ENCODE peak calls at places on chromosomes 7 and 10, in nine cellular contexts. One of them, this sample, is unnamed.

GRCh38 chr7:70700055-70700934 is 431.6 kb upstream of the GALNT17 start:
- DNase-seq in bronchial epithelial cell: no peak
- DNase-seq in substantia nigra: no peak
- DNase-seq in osteoblast: no peak
- DNase-seq in AG04450: no peak
- DNase-seq in foreskin fibroblast: no peak
- DNase-seq in effector memory CD4-positive, alpha-beta T cell: no peak
- DNase-seq in left ventricle myocardium inferior: no peak
- DNase-seq in neural crest cell: no peak
- DNase-seq in this sample: no peak

GRCh38 chr10:95133016-95133752 is 60.9 kb upstream of the ACSM6 start:
- DNase-seq in bronchial epithelial cell: peak; percentile 68
- DNase-seq in substantia nigra: peak; percentile 7
- DNase-seq in osteoblast: no peak
- DNase-seq in AG04450: peak; percentile 39
- DNase-seq in foreskin fibroblast: peak; percentile 65
- DNase-seq in effector memory CD4-positive, alpha-beta T cell: no peak
- DNase-seq in left ventricle myocardium inferior: peak; percentile 28
- DNase-seq in neural crest cell: peak; percentile 81
- DNase-seq in this sample: peak; percentile 68

GRCh38 chr10:25498645-25499044 is 323.8 kb downstream of the GPR158 start:
- DNase-seq in bronchial epithelial cell: peak; percentile 34
- DNase-seq in substantia nigra: no peak
- DNase-seq in osteoblast: no peak
- DNase-seq in AG04450: no peak
- DNase-seq in foreskin fibroblast: no peak
- DNase-seq in effector memory CD4-positive, alpha-beta T cell: no peak
- DNase-seq in left ventricle myocardium inferior: no peak
- DNase-seq in neural crest cell: no peak
- DNase-seq in this sample: no peak

GRCh38 chr10:1116696-1117254 is 60.6 kb downstream of the WDR37 start:
- DNase-seq in bronchial epithelial cell: no peak
- DNase-seq in substantia nigra: no peak
- DNase-seq in osteoblast: no peak
- DNase-seq in AG04450: no peak
- DNase-seq in foreskin fibroblast: no peak
- DNase-seq in effector memory CD4-positive, alpha-beta T cell: no peak
- DNase-seq in left ventricle myocardium inferior: no peak
- DNase-seq in neural crest cell: no peak
- DNase-seq in this sample: no peak

GRCh38 chr7:133197972-133198544 is 54.8 kb upstream of the EXOC4 start:
- DNase-seq in bronchial epithelial cell: no peak
- DNase-seq in substantia nigra: no peak
- DNase-seq in osteoblast: no peak
- DNase-seq in AG04450: no peak
- DNase-seq in foreskin fibroblast: no peak
- DNase-seq in effector memory CD4-positive, alpha-beta T cell: no peak
- DNase-seq in left ventricle myocardium inferior: no peak
- DNase-seq in neural crest cell: no peak
- DNase-seq in this sample: no peak

GRCh38 chr7:84412161-84412969 is 217.8 kb upstream of the SEMA3A start:
- DNase-seq in bronchial epithelial cell: peak; percentile 98
- DNase-seq in substantia nigra: no peak
- DNase-seq in osteoblast: peak; percentile 54
- DNase-seq in AG04450: peak; percentile 93
- DNase-seq in foreskin fibroblast: peak; percentile 88
- DNase-seq in effector memory CD4-positive, alpha-beta T cell: no peak
- DNase-seq in left ventricle myocardium inferior: no peak
- DNase-seq in neural crest cell: no peak
- DNase-seq in this sample: no peak

GRCh38 chr10:97843296-97843671 is 6.4 kb upstream of the GOLGA7B start:
- DNase-seq in bronchial epithelial cell: no peak
- DNase-seq in substantia nigra: no peak
- DNase-seq in osteoblast: peak; percentile 86
- DNase-seq in AG04450: no peak
- DNase-seq in foreskin fibroblast: no peak
- DNase-seq in effector memory CD4-positive, alpha-beta T cell: no peak
- DNase-seq in left ventricle myocardium inferior: no peak
- DNase-seq in neural crest cell: no peak
- DNase-seq in this sample: no peak

GRCh38 chr7:113374924-113375323 is 256.6 kb upstream of the SMIM30 start:
- DNase-seq in bronchial epithelial cell: no peak
- DNase-seq in substantia nigra: no peak
- DNase-seq in osteoblast: no peak
- DNase-seq in AG04450: no peak
- DNase-seq in foreskin fibroblast: no peak
- DNase-seq in effector memory CD4-positive, alpha-beta T cell: no peak
- DNase-seq in left ventricle myocardium inferior: no peak
- DNase-seq in neural crest cell: no peak
- DNase-seq in this sample: no peak

GRCh38 chr7:82163586-82163985 is 280.0 kb downstream of the CACNA2D1 start:
- DNase-seq in bronchial epithelial cell: no peak
- DNase-seq in substantia nigra: no peak
- DNase-seq in osteoblast: no peak
- DNase-seq in AG04450: no peak
- DNase-seq in foreskin fibroblast: no peak
- DNase-seq in effector memory CD4-positive, alpha-beta T cell: no peak
- DNase-seq in left ventricle myocardium inferior: no peak
- DNase-seq in neural crest cell: no peak
- DNase-seq in this sample: no peak

GRCh38 chr10:35042783-35043182 is 47.4 kb downstream of the CUL2 start:
- DNase-seq in bronchial epithelial cell: peak; percentile 50
- DNase-seq in substantia nigra: no peak
- DNase-seq in osteoblast: no peak
- DNase-seq in AG04450: no peak
- DNase-seq in foreskin fibroblast: no peak
- DNase-seq in effector memory CD4-positive, alpha-beta T cell: no peak
- DNase-seq in left ventricle myocardium inferior: no peak
- DNase-seq in neural crest cell: no peak
- DNase-seq in this sample: no peak

GRCh38 chr10:121553861-121554264 is 44.4 kb downstream of the FGFR2 start:
- DNase-seq in bronchial epithelial cell: peak; percentile 91
- DNase-seq in substantia nigra: no peak
- DNase-seq in osteoblast: no peak
- DNase-seq in AG04450: no peak
- DNase-seq in foreskin fibroblast: no peak
- DNase-seq in effector memory CD4-positive, alpha-beta T cell: no peak
- DNase-seq in left ventricle myocardium inferior: no peak
- DNase-seq in neural crest cell: no peak
- DNase-seq in this sample: no peak

GRCh38 chr7:12107841-12108249 is 103.2 kb upstream of the TMEM106B start:
- DNase-seq in bronchial epithelial cell: no peak
- DNase-seq in substantia nigra: no peak
- DNase-seq in osteoblast: no peak
- DNase-seq in AG04450: no peak
- DNase-seq in foreskin fibroblast: peak; percentile 9
- DNase-seq in effector memory CD4-positive, alpha-beta T cell: no peak
- DNase-seq in left ventricle myocardium inferior: no peak
- DNase-seq in neural crest cell: no peak
- DNase-seq in this sample: no peak

GRCh38 chr10:120729508-120729907 is 121.7 kb upstream of the WDR11 start:
- DNase-seq in bronchial epithelial cell: no peak
- DNase-seq in substantia nigra: no peak
- DNase-seq in osteoblast: no peak
- DNase-seq in AG04450: no peak
- DNase-seq in foreskin fibroblast: no peak
- DNase-seq in effector memory CD4-positive, alpha-beta T cell: no peak
- DNase-seq in left ventricle myocardium inferior: no peak
- DNase-seq in neural crest cell: no peak
- DNase-seq in this sample: no peak

GRCh38 chr10:75283150-75284096 is 47.7 kb upstream of the COMTD1 start:
- DNase-seq in bronchial epithelial cell: no peak
- DNase-seq in substantia nigra: peak; percentile 12
- DNase-seq in osteoblast: no peak
- DNase-seq in AG04450: no peak
- DNase-seq in foreskin fibroblast: peak; percentile 60
- DNase-seq in effector memory CD4-positive, alpha-beta T cell: no peak
- DNase-seq in left ventricle myocardium inferior: peak; percentile 25
- DNase-seq in neural crest cell: no peak
- DNase-seq in this sample: peak; percentile 59

GRCh38 chr10:43220971-43221418 is 45.9 kb downstream of the RASGEF1A start:
- DNase-seq in bronchial epithelial cell: no peak
- DNase-seq in substantia nigra: no peak
- DNase-seq in osteoblast: no peak
- DNase-seq in AG04450: no peak
- DNase-seq in foreskin fibroblast: no peak
- DNase-seq in effector memory CD4-positive, alpha-beta T cell: no peak
- DNase-seq in left ventricle myocardium inferior: peak; percentile 2
- DNase-seq in neural crest cell: no peak
- DNase-seq in this sample: no peak

GRCh38 chr7:77413861-77414424 is 2.2 kb downstream of the GSAP start:
- DNase-seq in bronchial epithelial cell: peak; percentile 67
- DNase-seq in substantia nigra: no peak
- DNase-seq in osteoblast: peak; percentile 94
- DNase-seq in AG04450: no peak
- DNase-seq in foreskin fibroblast: peak; percentile 56
- DNase-seq in effector memory CD4-positive, alpha-beta T cell: no peak
- DNase-seq in left ventricle myocardium inferior: no peak
- DNase-seq in neural crest cell: no peak
- DNase-seq in this sample: no peak

GRCh38 chr7:71077743-71078476 is 54.0 kb upstream of the GALNT17 start:
- DNase-seq in bronchial epithelial cell: no peak
- DNase-seq in substantia nigra: no peak
- DNase-seq in osteoblast: no peak
- DNase-seq in AG04450: no peak
- DNase-seq in foreskin fibroblast: no peak
- DNase-seq in effector memory CD4-positive, alpha-beta T cell: no peak
- DNase-seq in left ventricle myocardium inferior: no peak
- DNase-seq in neural crest cell: no peak
- DNase-seq in this sample: no peak

GRCh38 chr7:141649137-141649864 is 52.7 kb downstream of the DENND11 start:
- DNase-seq in bronchial epithelial cell: no peak
- DNase-seq in substantia nigra: no peak
- DNase-seq in osteoblast: peak; percentile 66
- DNase-seq in AG04450: no peak
- DNase-seq in foreskin fibroblast: no peak
- DNase-seq in effector memory CD4-positive, alpha-beta T cell: no peak
- DNase-seq in left ventricle myocardium inferior: no peak
- DNase-seq in neural crest cell: no peak
- DNase-seq in this sample: no peak

GRCh38 chr7:37354661-37355131 is 94.0 kb downstream of the ELMO1 start:
- DNase-seq in bronchial epithelial cell: no peak
- DNase-seq in substantia nigra: peak; percentile 30
- DNase-seq in osteoblast: no peak
- DNase-seq in AG04450: no peak
- DNase-seq in foreskin fibroblast: no peak
- DNase-seq in effector memory CD4-positive, alpha-beta T cell: no peak
- DNase-seq in left ventricle myocardium inferior: peak; percentile 79
- DNase-seq in neural crest cell: no peak
- DNase-seq in this sample: peak; percentile 93

GRCh38 chr7:151728286-151728660 is 148.6 kb downstream of the PRKAG2 start:
- DNase-seq in bronchial epithelial cell: no peak
- DNase-seq in substantia nigra: no peak
- DNase-seq in osteoblast: no peak
- DNase-seq in AG04450: no peak
- DNase-seq in foreskin fibroblast: no peak
- DNase-seq in effector memory CD4-positive, alpha-beta T cell: no peak
- DNase-seq in left ventricle myocardium inferior: no peak
- DNase-seq in neural crest cell: no peak
- DNase-seq in this sample: no peak

GRCh38 chr7:143811-144453 is 48.4 kb upstream of the FAM20C start:
- DNase-seq in bronchial epithelial cell: no peak
- DNase-seq in substantia nigra: no peak
- DNase-seq in osteoblast: peak; percentile 85
- DNase-seq in AG04450: no peak
- DNase-seq in foreskin fibroblast: no peak
- DNase-seq in effector memory CD4-positive, alpha-beta T cell: no peak
- DNase-seq in left ventricle myocardium inferior: no peak
- DNase-seq in neural crest cell: no peak
- DNase-seq in this sample: no peak

GRCh38 chr7:125147047-125147446 is 217.4 kb upstream of the POT1 start:
- DNase-seq in bronchial epithelial cell: peak; percentile 73
- DNase-seq in substantia nigra: no peak
- DNase-seq in osteoblast: no peak
- DNase-seq in AG04450: no peak
- DNase-seq in foreskin fibroblast: no peak
- DNase-seq in effector memory CD4-positive, alpha-beta T cell: no peak
- DNase-seq in left ventricle myocardium inferior: no peak
- DNase-seq in neural crest cell: no peak
- DNase-seq in this sample: no peak

GRCh38 chr7:5234852-5235831 is 45.1 kb downstream of the WIPI2 start:
- DNase-seq in bronchial epithelial cell: peak; percentile 65
- DNase-seq in substantia nigra: no peak
- DNase-seq in osteoblast: no peak
- DNase-seq in AG04450: no peak
- DNase-seq in foreskin fibroblast: no peak
- DNase-seq in effector memory CD4-positive, alpha-beta T cell: no peak
- DNase-seq in left ventricle myocardium inferior: no peak
- DNase-seq in neural crest cell: no peak
- DNase-seq in this sample: no peak

GRCh38 chr10:69491611-69492010 is 40.3 kb downstream of the TSPAN15 start:
- DNase-seq in bronchial epithelial cell: no peak
- DNase-seq in substantia nigra: no peak
- DNase-seq in osteoblast: peak; percentile 29
- DNase-seq in AG04450: no peak
- DNase-seq in foreskin fibroblast: no peak
- DNase-seq in effector memory CD4-positive, alpha-beta T cell: no peak
- DNase-seq in left ventricle myocardium inferior: no peak
- DNase-seq in neural crest cell: no peak
- DNase-seq in this sample: no peak

GRCh38 chr10:12717981-12718707 is 283.4 kb downstream of the CCDC3 start:
- DNase-seq in bronchial epithelial cell: peak; percentile 98
- DNase-seq in substantia nigra: no peak
- DNase-seq in osteoblast: no peak
- DNase-seq in AG04450: no peak
- DNase-seq in foreskin fibroblast: no peak
- DNase-seq in effector memory CD4-positive, alpha-beta T cell: no peak
- DNase-seq in left ventricle myocardium inferior: no peak
- DNase-seq in neural crest cell: no peak
- DNase-seq in this sample: no peak

GRCh38 chr10:11145498-11145855 is 127.8 kb downstream of the CELF2 start:
- DNase-seq in bronchial epithelial cell: no peak
- DNase-seq in substantia nigra: no peak
- DNase-seq in osteoblast: no peak
- DNase-seq in AG04450: no peak
- DNase-seq in foreskin fibroblast: no peak
- DNase-seq in effector memory CD4-positive, alpha-beta T cell: peak; percentile 46
- DNase-seq in left ventricle myocardium inferior: peak; percentile 29
- DNase-seq in neural crest cell: no peak
- DNase-seq in this sample: no peak

GRCh38 chr7:30201161-30201666 is 66.4 kb downstream of the MTURN start:
- DNase-seq in bronchial epithelial cell: no peak
- DNase-seq in substantia nigra: no peak
- DNase-seq in osteoblast: no peak
- DNase-seq in AG04450: no peak
- DNase-seq in foreskin fibroblast: no peak
- DNase-seq in effector memory CD4-positive, alpha-beta T cell: no peak
- DNase-seq in left ventricle myocardium inferior: no peak
- DNase-seq in neural crest cell: no peak
- DNase-seq in this sample: no peak

GRCh38 chr7:803243-803635 is 29.0 kb upstream of the SUN1 start:
- DNase-seq in bronchial epithelial cell: no peak
- DNase-seq in substantia nigra: no peak
- DNase-seq in osteoblast: peak; percentile 35
- DNase-seq in AG04450: no peak
- DNase-seq in foreskin fibroblast: no peak
- DNase-seq in effector memory CD4-positive, alpha-beta T cell: no peak
- DNase-seq in left ventricle myocardium inferior: no peak
- DNase-seq in neural crest cell: no peak
- DNase-seq in this sample: no peak

GRCh38 chr7:150848111-150848510 is 4.2 kb upstream of the AOC1 start:
- DNase-seq in bronchial epithelial cell: no peak
- DNase-seq in substantia nigra: no peak
- DNase-seq in osteoblast: no peak
- DNase-seq in AG04450: no peak
- DNase-seq in foreskin fibroblast: no peak
- DNase-seq in effector memory CD4-positive, alpha-beta T cell: no peak
- DNase-seq in left ventricle myocardium inferior: no peak
- DNase-seq in neural crest cell: no peak
- DNase-seq in this sample: peak; percentile 18

GRCh38 chr10:70461397-70462348 is 16.9 kb upstream of the PALD1 start:
- DNase-seq in bronchial epithelial cell: peak; percentile 60
- DNase-seq in substantia nigra: peak; percentile 31
- DNase-seq in osteoblast: peak; percentile 98
- DNase-seq in AG04450: peak; percentile 8
- DNase-seq in foreskin fibroblast: peak; percentile 35
- DNase-seq in effector memory CD4-positive, alpha-beta T cell: no peak
- DNase-seq in left ventricle myocardium inferior: peak; percentile 54
- DNase-seq in neural crest cell: peak; percentile 40
- DNase-seq in this sample: peak; percentile 76

GRCh38 chr10:77800738-77801266 is 125.8 kb downstream of the DLG5 start:
- DNase-seq in bronchial epithelial cell: no peak
- DNase-seq in substantia nigra: no peak
- DNase-seq in osteoblast: peak; percentile 80
- DNase-seq in AG04450: no peak
- DNase-seq in foreskin fibroblast: no peak
- DNase-seq in effector memory CD4-positive, alpha-beta T cell: no peak
- DNase-seq in left ventricle myocardium inferior: no peak
- DNase-seq in neural crest cell: no peak
- DNase-seq in this sample: no peak